ENCODE peak calls at places on chromosomes 16 and 17, in five cellular contexts. T, N, R, Q and B are unnamed samples. For H3K4me1, the result is how much of the 10 kb centered on the place peaks cover.

GRCh38 chr16:48231675-48232214 is 12.4 kb upstream of the LONP2 start:
- DNase-seq in R (no peak), N (no peak), Q (no peak), T (no peak), B (no peak)

GRCh38 chr17:4988168-4988567 is 693 bp upstream of the CAMTA2 start:
- DNase-seq in Q (no peak), R (no peak), T (no peak), N (no peak), B (no peak)

GRCh38 chr16:19213885-19214284 is 45.8 kb downstream of the SYT17 start:
- DNase-seq in T (no peak), Q (no peak), R (no peak), N (no peak), B (no peak)

GRCh38 chr17:47423406-47424295 is 99.9 kb downstream of the EFCAB13 start:
- DNase-seq in T (no peak), Q (no peak), N (no peak), R (no peak), B (no peak)

GRCh38 chr16:81130126-81130525 is 33.9 kb upstream of the GCSH start:
- DNase-seq in N (no peak), T (no peak), R (no peak), Q (no peak), B (no peak)

GRCh38 chr16:86465434-86465833 is 44.9 kb upstream of the FOXF1 start:
- DNase-seq in Q (no peak), R (no peak), N (no peak), T (no peak), B (no peak)

GRCh38 chr17:80027043-80027435 is 8.6 kb downstream of the TBC1D16 start:
- DNase-seq in T (no peak), Q (no peak), N (no peak), R (no peak), B (no peak)

GRCh38 chr17:72432143-72432604 is 311.4 kb downstream of the SOX9 start:
- DNase-seq in N (no peak), T (no peak), Q (no peak), R (no peak), B (peak)

GRCh38 chr17:12959441-12959840 is 58.4 kb downstream of the ELAC2 start:
- DNase-seq in N (no peak), T (no peak), R (no peak), Q (no peak), B (no peak)

GRCh38 chr17:72826602-72827001 is 265.9 kb downstream of the SLC39A11 start:
- DNase-seq in R (no peak), T (no peak), N (no peak), Q (no peak), B (no peak)

DNA sequence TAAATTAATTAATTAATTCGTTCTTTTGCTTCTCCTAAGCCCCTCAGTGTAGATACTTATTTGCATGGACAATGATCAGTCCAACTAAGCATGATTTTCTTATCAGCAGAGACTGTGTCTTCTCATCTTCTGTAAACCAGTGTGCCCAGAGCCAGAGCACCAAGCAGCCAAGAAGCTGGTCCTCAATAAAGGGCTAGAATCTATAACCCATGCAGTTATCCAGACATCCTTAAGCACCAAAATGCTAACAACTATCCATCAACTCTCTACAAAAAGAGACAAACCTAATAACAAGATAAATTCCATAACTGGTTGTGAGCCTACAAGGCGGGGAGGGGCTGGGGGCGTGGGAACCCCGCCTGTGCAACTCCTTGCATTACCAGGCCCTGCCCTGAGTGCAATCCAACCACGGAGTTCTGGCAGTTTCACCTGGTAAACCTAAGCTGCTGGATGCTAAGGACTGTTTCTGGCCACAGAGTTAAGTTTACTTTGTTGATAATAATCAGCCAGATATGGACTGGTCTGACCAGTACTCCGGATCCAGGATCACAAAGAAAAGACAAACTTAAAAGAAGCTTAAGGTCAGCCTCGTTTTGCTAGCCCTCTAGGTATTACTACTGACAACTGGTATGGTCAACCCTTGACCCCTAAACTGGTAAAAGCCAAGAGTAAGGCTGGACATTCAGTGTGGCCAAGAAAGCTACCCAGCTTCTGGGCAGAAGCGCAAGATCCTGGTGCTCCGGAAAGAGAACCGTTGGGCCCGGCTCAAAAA is 51.5 kb downstream of the ZFHX3 start:
- DNase-seq in T (no peak), Q (no peak), N (no peak), R (no peak), B (no peak)
- H3K4me3 ChIP-seq in T (no peak), Q (no peak), N (no peak), R (no peak), B (no peak)

GRCh38 chr17:77284023-77284617 is 143.4 kb downstream of the SEC14L1 start:
- DNase-seq in R (no peak), Q (no peak), N (no peak), T (no peak), B (no peak)

GRCh38 chr17:77281904-77282367 is 141.2 kb downstream of the SEC14L1 start:
- DNase-seq in Q (no peak), T (no peak), R (no peak), N (no peak), B (no peak)

GRCh38 chr17:77280304-77280910 is 139.6 kb downstream of the SEC14L1 start:
- DNase-seq in N (no peak), R (no peak), Q (no peak), T (no peak), B (no peak)

GRCh38 chr17:77281024-77281903 is 140.5 kb downstream of the SEC14L1 start:
- DNase-seq in Q (peak), T (no peak), R (no peak), N (no peak), B (no peak)

GRCh38 chr17:77282524-77283515 is 142.1 kb downstream of the SEC14L1 start:
- DNase-seq in R (no peak), Q (no peak), N (no peak), T (peak), B (no peak)
- H3K27ac ChIP-seq in R (no peak), Q (no peak), N (no peak), T (peak), B (no peak)

DNA sequence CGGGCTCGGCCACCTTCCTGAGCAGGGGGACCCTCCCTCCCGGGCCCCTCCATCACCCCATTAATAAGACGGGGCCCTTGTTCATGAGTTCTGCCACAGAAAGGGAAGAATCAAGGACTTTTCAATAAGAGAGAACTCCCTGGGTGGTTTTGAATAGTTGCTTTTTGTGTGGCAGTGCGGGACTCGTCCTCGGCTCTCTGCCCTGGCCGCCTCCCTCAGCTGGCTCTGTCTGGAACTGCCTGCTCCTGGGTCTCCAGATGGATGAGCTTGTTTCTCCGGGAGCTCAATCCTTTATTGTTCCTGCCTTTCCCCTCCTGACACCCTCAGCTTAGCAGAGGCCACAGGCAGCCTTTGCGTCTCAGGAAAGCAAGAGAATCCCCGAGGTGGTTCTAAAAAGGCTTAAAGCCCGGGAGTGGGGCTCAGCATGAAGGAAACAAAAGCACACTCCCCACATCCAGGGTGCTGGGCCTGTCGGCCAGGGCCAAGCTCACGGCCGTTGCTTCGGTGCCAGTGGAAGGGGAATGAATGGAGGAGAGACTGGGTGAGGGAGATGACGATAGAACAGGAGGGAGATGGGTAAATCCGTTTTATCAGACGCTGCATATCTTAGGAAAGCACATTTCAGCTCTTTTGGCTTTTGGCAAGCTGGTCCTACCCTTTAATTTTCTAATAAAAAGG is 60.2 kb downstream of the RAI1 start:
- DNase-seq in R (no peak), Q (no peak), T (no peak), N (no peak), B (no peak)
- H3K4me1 ChIP-seq in R (half or more), Q (under half), T (under half), N (under half), B (under half)

GRCh38 chr17:78127888-78128615 is 503 bp downstream of the TMC6 start:
- DNase-seq in R (no peak), Q (no peak), T (no peak), N (no peak), B (no peak)

GRCh38 chr17:78125976-78126894 is 2.3 kb downstream of the TMC6 start:
- DNase-seq in Q (no peak), R (no peak), N (no peak), T (no peak), B (no peak)

GRCh38 chr17:78127240-78127887 is 1.2 kb downstream of the TMC6 start:
- DNase-seq in Q (peak), N (no peak), T (no peak), R (no peak), B (no peak)

GRCh38 chr17:78125138-78125913 is 3.2 kb downstream of the TMC6 start:
- DNase-seq in Q (no peak), N (no peak), T (no peak), R (no peak), B (no peak)

GRCh38 chr17:78126895-78127239 is 1.7 kb downstream of the TMC6 start:
- DNase-seq in Q (no peak), N (no peak), T (no peak), R (no peak), B (no peak)
- H3K4me3 ChIP-seq in Q (peak), N (peak), T (peak), R (no peak), B (no peak)

GRCh38 chr16:85462405-85463227 is 150.5 kb upstream of the GSE1 start:
- DNase-seq in R (no peak), Q (no peak), T (no peak), N (no peak), B (no peak)
- H3K27ac ChIP-seq in R (no peak), Q (no peak), T (no peak), N (no peak), B (no peak)

DNA sequence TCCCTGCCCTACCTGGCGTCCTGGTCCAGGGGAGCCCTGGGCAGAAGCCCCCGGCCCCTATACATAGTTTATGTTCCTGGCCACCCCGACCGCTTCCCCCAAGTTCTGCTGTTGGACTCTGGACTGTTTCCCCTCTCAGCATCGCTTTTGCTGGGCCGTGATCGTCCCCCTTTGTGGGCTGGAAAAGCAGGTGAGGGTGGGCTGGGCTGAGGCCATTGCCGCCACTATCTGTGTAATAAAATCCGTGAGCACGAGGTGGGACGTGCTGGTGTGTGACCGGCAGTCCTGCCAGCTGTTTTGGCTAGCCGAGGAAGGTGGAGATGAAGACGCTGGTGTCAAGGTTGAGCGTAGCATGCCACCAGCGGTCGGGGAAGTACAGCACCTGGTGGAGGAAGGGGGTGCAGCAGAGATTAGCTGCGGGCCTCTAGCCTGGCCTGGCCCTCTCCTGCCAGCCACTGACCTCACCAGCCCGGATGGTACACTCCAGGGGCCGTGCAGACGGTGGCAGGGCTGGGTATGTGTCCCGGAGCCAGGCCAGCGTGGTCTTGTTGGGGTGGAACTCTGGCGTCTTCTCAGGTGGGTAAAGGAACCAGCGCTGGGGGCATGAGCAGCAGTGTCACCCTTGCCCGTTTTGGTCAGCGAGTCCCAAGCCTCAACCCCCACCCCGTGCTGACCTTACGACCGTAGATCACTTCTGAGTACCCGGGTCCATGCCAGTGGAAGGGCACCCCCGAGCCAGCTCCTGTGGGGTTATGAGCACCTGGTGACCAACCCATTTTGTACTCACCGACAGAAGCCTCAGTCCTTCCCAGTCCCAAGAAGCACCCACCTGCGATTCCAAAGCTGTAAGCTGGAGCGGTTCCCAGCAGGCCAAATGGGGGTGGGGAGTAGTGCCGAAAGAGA is 1.4 kb downstream of the JMJD8 start:
- DNase-seq in R (no peak), Q (no peak), N (no peak), T (no peak), B (no peak)
- H3K4me1 ChIP-seq in R (half or more), Q (under half), N (under half), T (under half), B (under half)

GRCh38 chr17:50273654-50274040 is 619 bp upstream of the TMEM92 start:
- DNase-seq in Q (no peak), T (no peak), N (no peak), R (no peak), B (no peak)
- H3K4me3 ChIP-seq in Q (no peak), T (no peak), N (peak), R (no peak), B (peak)

GRCh38 chr16:56605475-56605874 is 2.9 kb upstream of the MT2A start:
- DNase-seq in N (no peak), R (no peak), Q (no peak), T (no peak), B (no peak)
- H3K27ac ChIP-seq in N (peak), R (peak), Q (no peak), T (no peak), B (peak)

GRCh38 chr16:50828164-50828702 is 86.3 kb downstream of the CYLD start:
- DNase-seq in N (no peak), Q (no peak), T (no peak), R (no peak), B (no peak)

GRCh38 chr16:50833929-50834328 is 92.0 kb downstream of the CYLD start:
- DNase-seq in R (no peak), N (no peak), T (no peak), Q (no peak), B (no peak)

GRCh38 chr16:50830698-50831097 is 88.8 kb downstream of the CYLD start:
- DNase-seq in R (no peak), T (no peak), N (no peak), Q (no peak), B (peak)

GRCh38 chr16:50834701-50835100 is 92.8 kb downstream of the CYLD start:
- DNase-seq in R (no peak), T (no peak), N (no peak), Q (no peak), B (no peak)

GRCh38 chr16:50831751-50832150 is 89.9 kb downstream of the CYLD start:
- DNase-seq in N (no peak), Q (no peak), T (no peak), R (no peak), B (no peak)
- H3K4me1 ChIP-seq in N (under half), Q (under half), T (under half), R (under half), B (under half)

GRCh38 chr17:8105957-8106398 is 12.3 kb downstream of the ALOXE3 start:
- DNase-seq in N (no peak), R (no peak), Q (no peak), T (no peak), B (no peak)
- H3K4me3 ChIP-seq in N (no peak), R (no peak), Q (no peak), T (no peak), B (no peak)